ENCODE peak calls at places on chromosomes 5 and 9, in five cellular contexts. N is A549; J is stimulated activated CD8-positive, alpha-beta memory T cell treated with anti-CD3 and anti-CD28 coated beads, Interleukin-15, amount 100 ng/mL, for 24 hours; O is colonic mucosa; M is stimulated activated CD4-positive, alpha-beta T cell treated with anti-CD3 and anti-CD28 coated beads, Interleukin-2, amount 100 ng/mL, for 48 hours. E is an unnamed sample.

GRCh38 chr5:133607451-133607850 is 4.9 kb downstream of the FSTL4 start:
- DNase-seq in N (no peak), J (no peak), O (no peak), M (no peak), E (no peak)

GRCh38 chr9:36029765-36030528 is 6.8 kb upstream of the RECK start:
- DNase-seq in M (no peak), J (no peak), N (no peak), O (no peak), E (no peak)

GRCh38 chr5:155794801-155795200 is 532.2 kb upstream of the SGCD start:
- DNase-seq in J (no peak), N (no peak), O (no peak), M (no peak), E (no peak)

GRCh38 chr5:135027318-135027698 is 6.7 kb downstream of the PITX1 start:
- DNase-seq in J (no peak), N (no peak), M (no peak), O (no peak), E (no peak)

GRCh38 chr9:127336086-127336485 is 60.9 kb upstream of the SLC2A8 start:
- DNase-seq in O (no peak), J (no peak), M (no peak), N (no peak), E (no peak)

GRCh38 chr9:90165281-90165680 is 477.3 kb downstream of the DIRAS2 start:
- DNase-seq in N (no peak), M (no peak), O (peak; percentile 75), J (no peak), E (no peak)

GRCh38 chr5:142906863-142907671 is 136.9 kb downstream of the ARHGAP26 start:
- DNase-seq in M (no peak), N (no peak), J (no peak), O (no peak), E (peak; percentile 11)

GRCh38 chr5:1383886-1384401 is 39.0 kb upstream of the CLPTM1L start:
- DNase-seq in O (no peak), M (no peak), J (no peak), N (no peak), E (no peak)

GRCh38 chr5:181111010-181111409 is 20.0 kb downstream of the OR2V1 start:
- DNase-seq in N (no peak), O (no peak), J (no peak), M (no peak), E (no peak)

GRCh38 chr9:69578026-69578425 is 94.1 kb downstream of the APBA1 start:
- DNase-seq in O (no peak), J (no peak), N (no peak), M (no peak), E (no peak)

GRCh38 chr5:12757035-12757434 is 852.8 kb upstream of the CTNND2 start:
- DNase-seq in J (no peak), M (no peak), N (no peak), O (no peak), E (no peak)

E was measured in SK-N-DZ.